ENCODE peak calls at places on chromosomes 13 and 19, in six cellular contexts. X is MCF 10A; M is stimulated activated CD8-positive, alpha-beta memory T cell treated with anti-CD3 and anti-CD28 coated beads, Interleukin-15, amount 100 ng/mL, for 4 hours; Y is NCI-H1105; U is ELR; I is memory B cell. R is an unnamed sample.

GRCh38 chr19:6587093-6587820 is 3.7 kb downstream of the CD70 start:
- DNase-seq in Y (no peak), U (peak; percentile 22), X (no peak), M (no peak), I (peak; percentile 58), R (no peak)

GRCh38 chr13:106318941-106319411 is 216.5 kb downstream of the EFNB2 start:
- DNase-seq in Y (no peak), M (no peak), X (peak; percentile 95), U (peak; percentile 94), I (no peak), R (no peak)

GRCh38 chr13:109256866-109257760 is 529.3 kb downstream of the IRS2 start:
- DNase-seq in Y (no peak), U (peak; percentile 97), M (no peak), I (no peak), X (peak; percentile 99), R (no peak)

GRCh38 chr13:48437381-48437780 is 24.5 kb upstream of the LPAR6 start:
- DNase-seq in I (no peak), U (no peak), X (peak; percentile 44), Y (no peak), M (no peak), R (no peak)

GRCh38 chr13:31918707-31919106 is 112.9 kb upstream of the FRY start:
- DNase-seq in U (no peak), Y (no peak), I (no peak), M (no peak), X (no peak), R (no peak)

GRCh38 chr19:35860436-35860817 is 3.7 kb downstream of the KIRREL2 start:
- DNase-seq in M (no peak), I (no peak), X (no peak), U (no peak), Y (no peak), R (no peak)

GRCh38 chr19:50657672-50658437 is 8.6 kb downstream of the C19orf81 start:
- DNase-seq in U (peak; percentile 99), M (peak; percentile 70), X (peak; percentile 93), I (no peak), Y (peak; percentile 19), R (peak; percentile 81)

GRCh38 chr13:21541980-21542379 is 62.0 kb downstream of the MICU2 start:
- DNase-seq in Y (no peak), M (no peak), X (no peak), I (no peak), U (no peak), R (no peak)

GRCh38 chr19:43675269-43675879 is 5.4 kb upstream of the PLAUR start:
- DNase-seq in Y (no peak), U (peak; percentile 89), X (peak; percentile 98), I (no peak), M (no peak), R (no peak)

R was measured in NCI-H1694.